ENCODE peak calls at places on chromosome 13, in four cellular contexts. E, F, B and R are unnamed samples.

GRCh38 chr13:77330009-77330471 is 3.1 kb upstream of the MYCBP2 start:
- DNase-seq in E (no peak), F (no peak), B (no peak), R (no peak)

GRCh38 chr13:34779171-34779570 is 162.9 kb upstream of the NBEA start:
- DNase-seq in E (no peak), F (no peak), B (peak), R (no peak)

GRCh38 chr13:36515466-36515865 is 83.2 kb downstream of the CCNA1 start:
- DNase-seq in E (no peak), F (no peak), B (no peak), R (no peak)

GRCh38 chr13:51764184-51765141 is 39.5 kb downstream of the DHRS12 start:
- DNase-seq in E (no peak), F (peak), B (peak), R (peak)

GRCh38 chr13:25149670-25150069 is 22.4 kb downstream of the AMER2 start:
- DNase-seq in E (no peak), F (no peak), B (no peak), R (no peak)

GRCh38 chr13:49042476-49042875 is 66.8 kb downstream of the FNDC3A start:
- DNase-seq in E (no peak), F (no peak), B (no peak), R (no peak)

GRCh38 chr13:51243832-51244231 is 21.6 kb downstream of the FAM124A start:
- DNase-seq in E (no peak), F (no peak), B (no peak), R (no peak)

GRCh38 chr13:76314495-76314894 is 571.7 kb downstream of the KCTD12 start:
- DNase-seq in E (no peak), F (no peak), B (no peak), R (no peak)

GRCh38 chr13:77904031-77904430 is 14.6 kb downstream of the EDNRB start:
- DNase-seq in E (no peak), F (no peak), B (no peak), R (no peak)

GRCh38 chr13:53254495-53254894 is 225.9 kb downstream of the OLFM4 start:
- DNase-seq in E (no peak), F (no peak), B (no peak), R (no peak)

GRCh38 chr13:93889430-93889829 is 590.1 kb downstream of the DCT start:
- DNase-seq in E (no peak), F (no peak), B (no peak), R (no peak)

GRCh38 chr13:40664100-40665060 is 2.1 kb downstream of the FOXO1 start:
- DNase-seq in E (peak), F (peak), B (peak), R (peak)

GRCh38 chr13:47216176-47216822 is 319.4 kb upstream of the HTR2A start:
- DNase-seq in E (peak), F (peak), B (peak), R (peak)

GRCh38 chr13:99196466-99197256 is 4.0 kb upstream of the UBAC2 start:
- DNase-seq in E (peak), F (no peak), B (no peak), R (peak)

GRCh38 chr13:46197299-46197975 is 14.3 kb upstream of the LRRC63 start:
- DNase-seq in E (peak), F (no peak), B (no peak), R (peak)

GRCh38 chr13:110329798-110330461 is 22.8 kb downstream of the COL4A2 start:
- DNase-seq in E (no peak), F (no peak), B (no peak), R (no peak)

GRCh38 chr13:45398862-45399261 is 19.3 kb downstream of the SLC25A30 start:
- DNase-seq in E (no peak), F (no peak), B (no peak), R (no peak)

GRCh38 chr13:71864094-71864980 is 2.7 kb downstream of the DACH1 start:
- DNase-seq in E (peak), F (no peak), B (no peak), R (no peak)

GRCh38 chr13:31160857-31161582 is 684 bp downstream of the HSPH1 start:
- DNase-seq in E (peak), F (peak), B (peak), R (peak)

GRCh38 chr13:91185294-91185863 is 162.1 kb upstream of the MIR17HG start:
- DNase-seq in E (peak), F (no peak), B (peak), R (peak)

GRCh38 chr13:41199526-41199925 is 5.2 kb upstream of the KBTBD7 start:
- DNase-seq in E (no peak), F (peak), B (no peak), R (no peak)

GRCh38 chr13:75715598-75716523 is 79.7 kb downstream of the LMO7 start:
- DNase-seq in E (peak), F (no peak), B (no peak), R (peak)

GRCh38 chr13:48093588-48093987 is 1.3 kb downstream of the MED4 start:
- DNase-seq in E (no peak), F (no peak), B (no peak), R (no peak)

GRCh38 chr13:92994056-92994455 is 232.6 kb upstream of the GPC6 start:
- DNase-seq in E (peak), F (no peak), B (peak), R (peak)

GRCh38 chr13:26062853-26063444 is 11.1 kb upstream of the SHISA2 start:
- DNase-seq in E (peak), F (no peak), B (peak), R (peak)

GRCh38 chr13:80274643-80275042 is 66.3 kb downstream of the SPRY2 start:
- DNase-seq in E (peak), F (no peak), B (no peak), R (peak)

GRCh38 chr13:57418067-57418677 is 213.4 kb upstream of the PCDH17 start:
- DNase-seq in E (no peak), F (no peak), B (no peak), R (no peak)

GRCh38 chr13:61414686-61415664 is 674 bp downstream of the PCDH20 start:
- DNase-seq in E (peak), F (no peak), B (peak), R (peak)

GRCh38 chr13:21486322-21486721 is 27.2 kb upstream of the ZDHHC20 start:
- DNase-seq in E (no peak), F (no peak), B (no peak), R (no peak)

GRCh38 chr13:31920301-31920818 is 111.2 kb upstream of the FRY start:
- DNase-seq in E (no peak), F (no peak), B (no peak), R (no peak)

GRCh38 chr13:30978981-30979956 is 46.8 kb downstream of the TEX26 start:
- DNase-seq in E (no peak), F (peak), B (no peak), R (peak)

GRCh38 chr13:24923305-24923640 is 159.3 kb downstream of the RNF17 start:
- DNase-seq in E (no peak), F (no peak), B (no peak), R (peak)

GRCh38 chr13:38998739-38999138 is 8.1 kb upstream of the STOML3 start:
- DNase-seq in E (no peak), F (no peak), B (no peak), R (no peak)

GRCh38 chr13:45121421-45121820 is 1.1 kb downstream of the GTF2F2 start:
- DNase-seq in E (peak), F (peak), B (no peak), R (peak)

GRCh38 chr13:29922281-29922821 is 71.9 kb upstream of the UBL3 start:
- DNase-seq in E (peak), F (no peak), B (peak), R (peak)

GRCh38 chr13:64684685-64685431 is 2545.3 kb downstream of the PCDH9 start:
- DNase-seq in E (no peak), F (no peak), B (no peak), R (no peak)

GRCh38 chr13:85261757-85262346 is 537.4 kb downstream of the SLITRK6 start:
- DNase-seq in E (no peak), F (no peak), B (peak), R (peak)

GRCh38 chr13:110249326-110249725 is 57.6 kb downstream of the COL4A1 start:
- DNase-seq in E (no peak), F (no peak), B (no peak), R (no peak)